ENCODE peak calls at places on chromosomes 6 and 20, in four cellular contexts. S is tibial artery, Q is uterus, P is progenitor cell of endocrine pancreas. C is an unnamed sample.
A peak's percentile ranks its signal among the peaks of the same experiment; 100 is the strongest.

GRCh38 chr20:14706555-14706954 is 369.1 kb upstream of the FLRT3 start:
- DNase-seq in S (no peak), Q (no peak), P (no peak), C (no peak)

GRCh38 chr20:46228671-46229070 is 79.6 kb downstream of the CDH22 start:
- DNase-seq in S (no peak), Q (no peak), P (no peak), C (no peak)

GRCh38 chr6:111417181-111417585 is 65.8 kb downstream of the REV3L start:
- DNase-seq in S (no peak), Q (no peak), P (no peak), C (no peak)

GRCh38 chr6:79010422-79010821 is 67.6 kb downstream of the PHIP start:
- DNase-seq in S (no peak), Q (no peak), P (no peak), C (no peak)

GRCh38 chr6:9657994-9658393 is 756.9 kb downstream of the TFAP2A start:
- DNase-seq in S (no peak), Q (no peak), P (no peak), C (no peak)

GRCh38 chr20:2585811-2586210 is 49.4 kb downstream of the TMC2 start:
- DNase-seq in S (no peak), Q (no peak), P (no peak), C (no peak)

GRCh38 chr20:45279992-45280391 is 25.6 kb upstream of the SLPI start:
- DNase-seq in S (no peak), Q (no peak), P (no peak), C (no peak)

GRCh38 chr6:117266267-117266797 is 974 bp downstream of the VGLL2 start:
- DNase-seq in S (no peak), Q (no peak), P (no peak), C (no peak)

GRCh38 chr20:11376998-11377397 is 540.7 kb upstream of the BTBD3 start:
- DNase-seq in S (no peak), Q (no peak), P (no peak), C (no peak)

GRCh38 chr20:51447097-51447764 is 95.3 kb downstream of the NFATC2 start:
- DNase-seq in S (peak; percentile 77), Q (peak; percentile 93), P (no peak), C (no peak)

GRCh38 chr6:53259860-53260580 is 88.7 kb downstream of the ELOVL5 start:
- DNase-seq in S (no peak), Q (no peak), P (no peak), C (no peak)

GRCh38 chr6:170031684-170032121 is 259.2 kb downstream of the DLL1 start:
- DNase-seq in S (peak; percentile 14), Q (no peak), P (no peak), C (peak; percentile 4)

GRCh38 chr6:87257046-87257445 is 65.3 kb upstream of the SMIM8 start:
- DNase-seq in S (no peak), Q (no peak), P (no peak), C (no peak)

GRCh38 chr6:149855040-149855654 is 9.0 kb downstream of the LRP11 start:
- DNase-seq in S (no peak), Q (no peak), P (no peak), C (no peak)

GRCh38 chr20:1375515-1375914 is 17.3 kb downstream of the FKBP1A start:
- DNase-seq in S (no peak), Q (no peak), P (no peak), C (no peak)

GRCh38 chr6:53543341-53544010 is 1.4 kb downstream of the GCLC start:
- DNase-seq in S (no peak), Q (no peak), P (no peak), C (no peak)

GRCh38 chr20:44932916-44933315 is 23.1 kb downstream of the PABPC1L start:
- DNase-seq in S (no peak), Q (no peak), P (no peak), C (no peak)

GRCh38 chr20:14921546-14921945 is 584.1 kb upstream of the FLRT3 start:
- DNase-seq in S (no peak), Q (no peak), P (no peak), C (no peak)

GRCh38 chr6:156659317-156660198 is 117.6 kb upstream of the ARID1B start:
- DNase-seq in S (no peak), Q (no peak), P (no peak), C (no peak)

GRCh38 chr6:156660389-156660788 is 116.8 kb upstream of the ARID1B start:
- DNase-seq in S (no peak), Q (no peak), P (no peak), C (no peak)

GRCh38 chr6:156658596-156659316 is 118.4 kb upstream of the ARID1B start:
- DNase-seq in S (no peak), Q (no peak), P (no peak), C (no peak)

GRCh38 chr6:156658186-156658585 is 119.0 kb upstream of the ARID1B start:
- DNase-seq in S (no peak), Q (peak; percentile 22), P (no peak), C (no peak)

GRCh38 chr6:156662025-156662445 is 115.1 kb upstream of the ARID1B start:
- DNase-seq in S (no peak), Q (no peak), P (peak; percentile 69), C (no peak)
- TF ChIP-seq CTCF in S (no peak), Q (no peak), P (peak; percentile 95), C (peak; percentile 52)

GRCh38 chr6:139895205-139895793 is 520.9 kb upstream of the CITED2 start:
- DNase-seq in S (no peak), Q (no peak), P (no peak), C (no peak)
- TF ChIP-seq CTCF in S (peak; percentile 29), Q (peak; percentile 7), P (no peak), C (peak; percentile 26)

GRCh38 chr20:59520814-59521213 is 83.5 kb upstream of the PHACTR3 start:
- DNase-seq in S (no peak), Q (no peak), P (no peak), C (no peak)

GRCh38 chr20:59518881-59519706 is 85.2 kb upstream of the PHACTR3 start:
- DNase-seq in S (no peak), Q (no peak), P (no peak), C (no peak)

GRCh38 chr20:59515013-59515905 is 89.1 kb upstream of the PHACTR3 start:
- DNase-seq in S (peak; percentile 54), Q (no peak), P (peak; percentile 79), C (peak; percentile 92)

GRCh38 chr20:59515906-59516209 is 88.5 kb upstream of the PHACTR3 start:
- DNase-seq in S (no peak), Q (no peak), P (no peak), C (no peak)

DNA sequence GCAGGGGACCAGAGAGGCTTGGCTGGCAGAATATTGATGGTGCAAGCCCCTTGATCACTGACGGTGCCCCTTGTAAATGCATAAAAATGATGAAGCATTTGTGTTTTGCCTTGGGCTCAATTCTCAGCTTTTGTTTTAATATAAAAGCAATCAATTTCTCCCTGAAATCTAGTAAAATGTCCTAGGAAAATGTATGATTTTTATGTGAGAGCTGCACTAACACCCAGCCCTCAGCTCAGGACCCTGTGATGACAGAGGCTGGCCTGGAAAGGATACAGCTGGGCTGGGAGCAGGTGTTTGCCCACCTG is 84.7 kb upstream of the PHACTR3 start:
- DNase-seq in S (no peak), Q (no peak), P (no peak), C (no peak)
- TF ChIP-seq CTCF in S (no peak), Q (no peak), P (no peak), C (peak; percentile 49)

GRCh38 chr20:20823469-20823868 is 111.0 kb upstream of the RALGAPA2 start:
- DNase-seq in S (peak; percentile 24), Q (no peak), P (no peak), C (no peak)

GRCh38 chr20:20820780-20821495 is 108.5 kb upstream of the RALGAPA2 start:
- DNase-seq in S (no peak), Q (no peak), P (no peak), C (no peak)

GRCh38 chr20:20821496-20822260 is 109.2 kb upstream of the RALGAPA2 start:
- DNase-seq in S (no peak), Q (no peak), P (no peak), C (no peak)

GRCh38 chr20:20816969-20817368 is 104.5 kb upstream of the RALGAPA2 start:
- DNase-seq in S (no peak), Q (no peak), P (no peak), C (no peak)

GRCh38 chr20:20820104-20820503 is 107.7 kb upstream of the RALGAPA2 start:
- DNase-seq in S (no peak), Q (no peak), P (peak; percentile 15), C (peak; percentile 66)
- TF ChIP-seq CTCF in S (no peak), Q (no peak), P (peak; percentile 57), C (peak; percentile 71)

GRCh38 chr20:34553366-34553867 is 5.1 kb upstream of the MAP1LC3A start:
- DNase-seq in S (no peak), Q (no peak), P (no peak), C (no peak)
- TF ChIP-seq CTCF in S (no peak), Q (no peak), P (no peak), C (no peak)

GRCh38 chr6:20837189-20837588 is 302.9 kb downstream of the CDKAL1 start:
- DNase-seq in S (no peak), Q (no peak), P (no peak), C (no peak)

GRCh38 chr6:20841806-20842205 is 307.5 kb downstream of the CDKAL1 start:
- DNase-seq in S (no peak), Q (no peak), P (no peak), C (no peak)

GRCh38 chr6:20840675-20841074 is 306.4 kb downstream of the CDKAL1 start:
- DNase-seq in S (no peak), Q (no peak), P (no peak), C (no peak)

GRCh38 chr6:20838113-20838512 is 303.9 kb downstream of the CDKAL1 start:
- DNase-seq in S (no peak), Q (no peak), P (no peak), C (no peak)

DNA sequence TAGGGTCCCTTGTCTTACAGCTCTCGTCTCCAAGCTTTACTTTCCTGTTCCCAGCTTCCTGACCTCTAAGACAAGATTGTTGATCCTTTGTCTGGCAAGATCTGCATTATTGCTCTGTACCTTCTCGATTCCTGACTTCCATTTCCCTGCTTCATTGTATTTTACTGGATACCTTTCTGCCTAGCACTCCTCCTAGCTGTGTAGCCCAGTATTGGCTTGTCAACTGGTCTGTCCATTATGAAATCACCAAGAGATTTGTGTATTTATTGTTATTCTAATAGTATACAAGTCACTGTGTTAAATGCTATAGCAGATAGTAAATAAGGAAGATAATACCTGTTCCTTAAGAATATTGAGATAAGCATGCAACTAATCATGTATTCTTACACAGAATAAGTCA is 305.4 kb downstream of the CDKAL1 start:
- DNase-seq in S (no peak), Q (no peak), P (no peak), C (no peak)
- TF ChIP-seq CTCF in S (no peak), Q (no peak), P (no peak), C (no peak)

DNA sequence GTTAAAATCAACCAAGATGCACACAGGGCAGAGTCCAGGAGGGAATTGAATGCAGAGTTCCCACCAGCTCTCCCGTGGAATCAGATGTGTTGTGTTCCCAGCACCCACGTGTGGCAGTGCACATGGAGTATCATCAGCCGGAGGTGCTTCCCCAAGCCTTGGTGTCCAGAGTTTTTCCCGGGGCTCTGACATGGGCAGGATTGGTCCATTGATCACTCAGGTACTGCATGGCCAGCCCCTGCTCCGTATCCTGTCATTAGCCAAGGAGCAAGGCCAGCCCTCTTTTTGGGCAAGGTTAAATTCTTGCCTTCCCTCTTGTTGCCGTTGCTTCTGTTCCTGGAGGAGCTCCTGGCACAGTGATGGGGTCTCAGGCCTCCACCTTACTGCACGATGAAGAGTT is 28.6 kb upstream of the SLC22A1 start:
- DNase-seq in S (no peak), Q (no peak), P (no peak), C (no peak)
- TF ChIP-seq CTCF in S (no peak), Q (no peak), P (no peak), C (no peak)